ENCODE peak calls at places on chromosome 21, in nine cellular contexts. J is HFFc6, K is IMR-90, T is lower leg skin, X is bronchial epithelial cell, L is fibroblast of lung, R is H9, U is tibial artery, V is PC-3. B is an unnamed sample.

GRCh38 chr21:40049031-40049958 is 182.1 kb downstream of the PCP4 start:
- DNase-seq in J (peak), K (peak), T (no peak), X (peak), L (peak), R (no peak), U (peak), V (no peak), B (no peak)

GRCh38 chr21:38794978-38795377 is 10.8 kb upstream of the ETS2 start:
- DNase-seq in J (no peak), K (no peak), T (no peak), X (no peak), L (no peak), R (no peak), U (no peak), V (no peak), B (no peak)

GRCh38 chr21:45410151-45410864 is 5.3 kb downstream of the COL18A1 start:
- DNase-seq in J (no peak), K (no peak), T (no peak), X (no peak), L (peak), R (no peak), U (peak), V (no peak), B (no peak)

GRCh38 chr21:26966360-26966977 is 419 bp downstream of the ADAMTS5 start:
- DNase-seq in J (no peak), K (peak), T (no peak), X (no peak), L (peak), R (peak), U (peak), V (no peak), B (no peak)

GRCh38 chr21:14382486-14382834 is 486 bp downstream of the HSPA13 start:
- DNase-seq in J (no peak), K (peak), T (no peak), X (peak), L (peak), R (no peak), U (peak), V (peak), B (no peak)

GRCh38 chr21:41894922-41895557 is 15.9 kb upstream of the PRDM15 start:
- DNase-seq in J (peak), K (peak), T (no peak), X (peak), L (peak), R (no peak), U (no peak), V (peak), B (no peak)

GRCh38 chr21:38349111-38349746 is 92.4 kb downstream of the KCNJ15 start:
- DNase-seq in J (no peak), K (peak), T (no peak), X (peak), L (peak), R (no peak), U (no peak), V (no peak), B (no peak)

GRCh38 chr21:28018741-28019669 is 973.7 kb downstream of the LTN1 start:
- DNase-seq in J (peak), K (peak), T (no peak), X (no peak), L (no peak), R (peak), U (no peak), V (peak), B (no peak)

GRCh38 chr21:29526545-29526944 is 227.8 kb downstream of the BACH1 start:
- DNase-seq in J (no peak), K (no peak), T (no peak), X (no peak), L (no peak), R (no peak), U (no peak), V (no peak), B (no peak)

GRCh38 chr21:42527127-42527488 is 13.5 kb downstream of the SLC37A1 start:
- DNase-seq in J (no peak), K (no peak), T (no peak), X (no peak), L (no peak), R (no peak), U (peak), V (no peak), B (no peak)

GRCh38 chr21:29149771-29150425 is 19.5 kb downstream of the MAP3K7CL start:
- DNase-seq in J (peak), K (peak), T (no peak), X (peak), L (peak), R (no peak), U (no peak), V (peak), B (no peak)

GRCh38 chr21:31537872-31538576 is 121.5 kb upstream of the SOD1 start:
- DNase-seq in J (no peak), K (no peak), T (no peak), X (no peak), L (no peak), R (no peak), U (no peak), V (no peak), B (peak)

GRCh38 chr21:45333583-45334121 is 46.0 kb upstream of the POFUT2 start:
- DNase-seq in J (no peak), K (peak), T (no peak), X (peak), L (peak), R (peak), U (peak), V (no peak), B (no peak)

GRCh38 chr21:31616216-31616615 is 43.3 kb upstream of the SOD1 start:
- DNase-seq in J (no peak), K (no peak), T (no peak), X (no peak), L (no peak), R (no peak), U (no peak), V (no peak), B (no peak)

GRCh38 chr21:16159213-16159970 is 429.6 kb downstream of the USP25 start:
- DNase-seq in J (peak), K (peak), T (no peak), X (peak), L (peak), R (no peak), U (no peak), V (peak), B (no peak)

GRCh38 chr21:32819702-32820101 is 48.1 kb upstream of the PAXBP1 start:
- DNase-seq in J (peak), K (peak), T (no peak), X (peak), L (peak), R (no peak), U (no peak), V (peak), B (no peak)

GRCh38 chr21:8997011-8997440 is 1524.4 kb upstream of the TPTE start:
- DNase-seq in J (no peak), K (no peak), T (no peak), X (peak), L (no peak), R (no peak), U (no peak), V (peak), B (no peak)

GRCh38 chr21:17003221-17003620 is 509.6 kb upstream of the CXADR start:
- DNase-seq in J (peak), K (peak), T (no peak), X (peak), L (peak), R (no peak), U (no peak), V (no peak), B (no peak)

GRCh38 chr21:41924355-41924754 is 29.5 kb downstream of the C2CD2 start:
- DNase-seq in J (no peak), K (peak), T (no peak), X (no peak), L (peak), R (no peak), U (no peak), V (no peak), B (no peak)

GRCh38 chr21:45379901-45380330 is 25.0 kb upstream of the COL18A1 start:
- DNase-seq in J (no peak), K (no peak), T (peak), X (no peak), L (no peak), R (no peak), U (no peak), V (no peak), B (no peak)

GRCh38 chr21:38639782-38640750 is 141.8 kb upstream of the ERG start:
- DNase-seq in J (no peak), K (no peak), T (no peak), X (no peak), L (no peak), R (no peak), U (no peak), V (no peak), B (no peak)

GRCh38 chr21:24418671-24419070 is 1188.6 kb downstream of the MRPL39 start:
- DNase-seq in J (no peak), K (no peak), T (no peak), X (no peak), L (no peak), R (no peak), U (no peak), V (no peak), B (no peak)
- TF ChIP-seq CTCF in J (no peak), K (no peak), T (no peak), X (no peak), L (no peak), R (no peak), U (no peak), V (no peak), B (no peak)

DNA sequence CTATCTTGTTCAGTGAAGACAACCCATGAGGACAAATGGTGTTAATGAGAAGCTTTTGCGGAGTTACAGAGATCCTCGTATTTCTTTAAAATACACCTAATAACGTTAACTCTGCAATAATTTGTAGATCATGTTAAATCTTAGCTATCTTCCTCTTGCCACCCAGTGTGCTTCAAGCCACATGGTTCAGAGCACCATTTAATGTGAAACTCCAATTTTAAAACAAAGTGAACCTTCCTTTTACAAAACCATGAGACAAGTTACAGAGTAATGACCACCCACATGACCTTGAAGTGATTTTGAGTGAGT is 1.7 kb upstream of the KCNE2 start:
- DNase-seq in J (no peak), K (no peak), T (no peak), X (no peak), L (no peak), R (no peak), U (no peak), V (no peak), B (no peak)
- TF ChIP-seq CTCF in J (peak), K (no peak), T (no peak), X (no peak), L (no peak), R (peak), U (no peak), V (peak), B (peak)

GRCh38 chr21:44299085-44299457 is 782 bp upstream of the PFKL start:
- DNase-seq in J (peak), K (peak), T (no peak), X (peak), L (peak), R (no peak), U (no peak), V (peak), B (no peak)
- TF ChIP-seq CTCF in J (no peak), K (no peak), T (no peak), X (no peak), L (no peak), R (no peak), U (no peak), V (no peak), B (no peak)

DNA sequence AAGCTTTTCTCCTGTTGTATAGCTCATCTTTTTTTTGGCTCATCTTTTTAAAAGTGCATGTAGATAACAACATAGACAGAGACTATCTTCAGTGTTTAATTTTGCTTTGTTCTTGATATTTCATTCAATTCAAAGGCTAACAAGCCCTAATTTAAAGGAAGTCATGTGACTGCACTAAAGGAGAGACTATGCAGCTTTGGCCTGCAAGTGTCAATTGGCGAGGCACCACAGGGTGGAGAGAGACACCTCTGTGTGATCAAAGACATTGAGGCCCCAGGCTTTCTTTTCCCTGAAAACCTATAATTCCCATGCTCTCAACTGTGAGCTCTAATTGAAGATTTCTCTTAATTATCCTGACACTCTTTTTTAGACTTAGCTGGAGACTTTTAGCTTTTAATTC is 53.6 kb downstream of the CHODL start:
- DNase-seq in J (no peak), K (no peak), T (no peak), X (no peak), L (no peak), R (peak), U (no peak), V (no peak), B (no peak)
- TF ChIP-seq CTCF in J (no peak), K (no peak), T (no peak), X (no peak), L (no peak), R (no peak), U (no peak), V (no peak), B (no peak)

GRCh38 chr21:36545776-36546511 is 66.0 kb upstream of the CLDN14 start:
- DNase-seq in J (no peak), K (no peak), T (peak), X (no peak), L (peak), R (no peak), U (peak), V (no peak), B (no peak)
- TF ChIP-seq CTCF in J (no peak), K (no peak), T (no peak), X (no peak), L (no peak), R (no peak), U (no peak), V (no peak), B (no peak)